ENCODE peak calls at places on chromosome 6, in seven cellular contexts. W is stimulated activated CD4-positive, alpha-beta T cell treated with anti-CD3 and anti-CD28 coated beads, Interleukin-1b, Interleukin-23, amount 100 ng/mL, for 4 hours; C is HuH-7.5; X is activated CD8-positive, alpha-beta memory T cell treated with anti-CD3 and anti-CD28 coated beads, Interleukin-2, amount 50 U/mL, for 48 hours; U is activated naive CD4-positive, alpha-beta T cell treated with anti-CD3 and anti-CD28 coated beads, Interleukin-2, amount 50 U/mL, for 72 hours; G is RPMI7951; Z is Kasumi-1. B is an unnamed sample.
A peak's percentile ranks its signal among the peaks of the same experiment; 100 is the strongest.

GRCh38 chr6:56380476-56380875 is 133.1 kb upstream of the COL21A1 start:
- DNase-seq in W (no peak), C (no peak), X (no peak), U (no peak), G (no peak), Z (no peak), B (no peak)

GRCh38 chr6:106084106-106084963 is 1.8 kb upstream of the PRDM1 start:
- DNase-seq in W (no peak), C (peak; percentile 32), X (no peak), U (no peak), G (peak; percentile 85), Z (peak; percentile 77), B (no peak)

GRCh38 chr6:113077794-113078193 is 730.7 kb downstream of the RFPL4B start:
- DNase-seq in W (no peak), C (no peak), X (no peak), U (no peak), G (no peak), Z (no peak), B (no peak)

GRCh38 chr6:89874438-89874837 is 19.8 kb upstream of the GJA10 start:
- DNase-seq in W (no peak), C (no peak), X (no peak), U (no peak), G (no peak), Z (no peak), B (no peak)

GRCh38 chr6:34496103-34496685 is 30.3 kb downstream of the PACSIN1 start:
- DNase-seq in W (no peak), C (no peak), X (no peak), U (no peak), G (no peak), Z (no peak), B (no peak)

GRCh38 chr6:121901432-121901831 is 466.0 kb downstream of the GJA1 start:
- DNase-seq in W (no peak), C (no peak), X (no peak), U (no peak), G (no peak), Z (no peak), B (no peak)

GRCh38 chr6:155974359-155974758 is 518.7 kb upstream of the NOX3 start:
- DNase-seq in W (no peak), C (no peak), X (no peak), U (no peak), G (no peak), Z (no peak), B (no peak)

GRCh38 chr6:166624275-166624674 is 2.8 kb downstream of the RPS6KA2 start:
- DNase-seq in W (no peak), C (no peak), X (peak; percentile 41), U (no peak), G (peak; percentile 51), Z (peak; percentile 85), B (no peak)

GRCh38 chr6:88220493-88220892 is 54.3 kb upstream of the CNR1 start:
- DNase-seq in W (no peak), C (no peak), X (no peak), U (no peak), G (peak; percentile 18), Z (peak; percentile 62), B (no peak)

GRCh38 chr6:15148356-15149058 is 97.4 kb upstream of the JARID2 start:
- DNase-seq in W (no peak), C (no peak), X (no peak), U (no peak), G (peak; percentile 92), Z (no peak), B (no peak)

GRCh38 chr6:100078509-100078908 is 84.5 kb upstream of the MCHR2 start:
- DNase-seq in W (no peak), C (no peak), X (no peak), U (no peak), G (peak; percentile 63), Z (no peak), B (no peak)

GRCh38 chr6:30326446-30327231 is at the start of gene TRIM39:
- DNase-seq in W (peak; percentile 80), C (peak; percentile 68), X (peak; percentile 91), U (peak; percentile 89), G (peak; percentile 79), Z (peak; percentile 61), B (peak; percentile 84)

GRCh38 chr6:106783631-106784566 is 154.5 kb downstream of the QRSL1 start:
- DNase-seq in W (no peak), C (no peak), X (no peak), U (no peak), G (peak; percentile 36), Z (no peak), B (no peak)

GRCh38 chr6:14066782-14067406 is 50.7 kb upstream of the CD83 start:
- DNase-seq in W (no peak), C (peak; percentile 21), X (no peak), U (no peak), G (peak; percentile 77), Z (peak; percentile 79), B (no peak)

GRCh38 chr6:166705070-166705469 is 78.0 kb upstream of the RPS6KA2 start:
- DNase-seq in W (no peak), C (no peak), X (no peak), U (no peak), G (no peak), Z (no peak), B (no peak)

GRCh38 chr6:37516076-37516919 is 16.6 kb upstream of the CCDC167 start:
- DNase-seq in W (peak; percentile 73), C (peak; percentile 20), X (peak; percentile 85), U (peak; percentile 96), G (peak; percentile 76), Z (no peak), B (peak; percentile 84)

GRCh38 chr6:77180367-77180766 is 282.9 kb downstream of the HTR1B start:
- DNase-seq in W (no peak), C (no peak), X (no peak), U (no peak), G (peak; percentile 24), Z (no peak), B (no peak)

GRCh38 chr6:106509420-106510089 is 119.7 kb downstream of the RTN4IP1 start:
- DNase-seq in W (no peak), C (no peak), X (peak; percentile 68), U (no peak), G (no peak), Z (peak; percentile 22), B (no peak)

GRCh38 chr6:170205534-170206316 is 85.2 kb downstream of the DLL1 start:
- DNase-seq in W (no peak), C (no peak), X (peak; percentile 40), U (no peak), G (no peak), Z (no peak), B (no peak)

GRCh38 chr6:146788115-146788514 is 189.3 kb downstream of the ADGB start:
- DNase-seq in W (no peak), C (no peak), X (no peak), U (no peak), G (no peak), Z (no peak), B (no peak)

B was measured in activated T-helper 9 cell treated with anti-CD3 and anti-CD28 coated beads, Interleukin-2, amount 50 U/mL, for 16 hours.